ENCODE peak calls at places on chromosomes 5 and 9, in nine cellular contexts. I is lower lobe of right lung, N is pancreas, Q is cardiac muscle cell, Z is heart right ventricle, H is brain microvascular endothelial cell, R is mammary epithelial cell, J is foreskin keratinocyte, K is AG04450. D is an unnamed sample.

GRCh38 chr5:1831677-1832313 is 30.6 kb downstream of the NDUFS6 start:
- DNase-seq in H (no peak), Z (no peak), N (no peak), J (no peak), K (no peak), Q (no peak), R (no peak), I (no peak), D (no peak)

GRCh38 chr5:63255609-63256008 is 677.0 kb downstream of the LRRC70 start:
- DNase-seq in H (no peak), Z (no peak), K (no peak), I (no peak), N (no peak), Q (no peak), R (no peak), J (no peak), D (no peak)

GRCh38 chr9:109817846-109818472 is 38.0 kb downstream of the PALM2AKAP2 start:
- DNase-seq in K (peak; percentile 97), J (peak; percentile 78), H (peak; percentile 97), I (no peak), Z (peak; percentile 92), N (peak; percentile 65), R (peak; percentile 87), Q (peak; percentile 98), D (peak; percentile 93)

GRCh38 chr9:122360891-122361290 is 9.9 kb upstream of the PTGS1 start:
- DNase-seq in H (peak; percentile 48), I (no peak), Z (no peak), Q (no peak), R (peak; percentile 42), J (no peak), K (no peak), N (no peak), D (no peak)

GRCh38 chr9:132857031-132857430 is 21.1 kb downstream of the AK8 start:
- DNase-seq in R (no peak), J (no peak), Q (no peak), I (no peak), N (no peak), H (peak; percentile 5), Z (peak; percentile 47), K (peak; percentile 41), D (no peak)

GRCh38 chr9:75658301-75658919 is 232.1 kb upstream of the PCSK5 start:
- DNase-seq in J (no peak), N (no peak), Z (no peak), Q (no peak), R (no peak), K (no peak), I (no peak), H (no peak), D (no peak)

GRCh38 chr9:21326526-21327139 is 8.6 kb downstream of the KLHL9 start:
- DNase-seq in N (no peak), H (no peak), K (no peak), J (peak; percentile 6), R (peak; percentile 27), Q (peak; percentile 65), Z (no peak), I (no peak), D (no peak)

GRCh38 chr5:14305045-14305444 is 161.9 kb downstream of the TRIO start:
- DNase-seq in R (peak; percentile 80), I (no peak), Q (no peak), J (peak; percentile 75), K (peak; percentile 63), H (peak; percentile 91), N (no peak), Z (peak; percentile 26), D (no peak)

GRCh38 chr5:109354761-109355160 is 55.0 kb downstream of the PJA2 start:
- DNase-seq in Z (no peak), N (no peak), I (no peak), J (no peak), R (no peak), H (no peak), K (no peak), Q (peak; percentile 11), D (no peak)

GRCh38 chr9:128081052-128081451 is 13.0 kb downstream of the SLC25A25 start:
- DNase-seq in I (no peak), Q (no peak), H (peak; percentile 91), Z (peak; percentile 51), J (no peak), R (no peak), N (no peak), K (peak; percentile 96), D (no peak)

GRCh38 chr5:96733771-96734498 is 71.8 kb downstream of the CAST start:
- DNase-seq in I (no peak), Z (no peak), H (no peak), K (no peak), R (peak; percentile 98), N (no peak), Q (no peak), J (peak; percentile 96), D (no peak)

GRCh38 chr5:50575745-50576144 is 90.7 kb upstream of the PARP8 start:
- DNase-seq in I (no peak), N (no peak), R (no peak), Z (no peak), J (no peak), Q (no peak), K (no peak), H (no peak), D (no peak)

GRCh38 chr9:21766096-21766495 is 36.3 kb upstream of the MTAP start:
- DNase-seq in Z (no peak), R (no peak), J (no peak), H (no peak), Q (no peak), N (no peak), I (no peak), K (no peak), D (no peak)

GRCh38 chr9:72983056-72983455 is 30.2 kb upstream of the ALDH1A1 start:
- DNase-seq in Q (no peak), I (no peak), R (no peak), N (peak; percentile 69), J (no peak), H (no peak), K (no peak), Z (no peak), D (no peak)
- H3K27ac ChIP-seq in Q (no peak overlapping the region), I (no peak overlapping the region), R (no peak overlapping the region), N (peak overlapping the region; percentile 4), J (no peak overlapping the region), H (no peak overlapping the region), K (no peak overlapping the region), Z (no peak overlapping the region), D (no peak overlapping the region)

DNA sequence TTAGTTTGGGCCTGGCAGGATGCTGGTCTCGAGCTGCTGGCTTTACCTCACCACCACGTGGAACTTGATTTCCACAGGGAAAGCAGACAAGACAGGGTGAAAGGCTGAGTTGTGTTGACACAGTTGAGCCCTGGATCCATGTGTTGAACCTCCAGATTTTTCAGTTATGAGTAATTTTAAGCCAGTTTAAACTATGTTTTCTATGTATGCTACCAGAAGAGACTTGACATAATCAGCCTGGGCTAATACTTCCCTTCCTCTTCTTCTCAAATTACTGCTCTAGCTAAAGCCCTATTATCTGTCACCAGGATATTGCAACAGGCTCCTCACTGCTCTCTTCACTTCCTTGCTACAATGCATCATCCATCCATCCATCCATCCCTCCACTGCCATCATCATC is 12.0 kb upstream of the PHYKPL start:
- DNase-seq in H (peak; percentile 40), Q (no peak), K (no peak), J (peak; percentile 50), R (peak; percentile 22), Z (no peak), I (no peak), N (no peak), D (no peak)
- TF ChIP-seq CTCF in H (no peak), Q (no peak), K (no peak), J (no peak), R (no peak), Z (no peak), I (no peak), N (no peak), D (no peak)

DNA sequence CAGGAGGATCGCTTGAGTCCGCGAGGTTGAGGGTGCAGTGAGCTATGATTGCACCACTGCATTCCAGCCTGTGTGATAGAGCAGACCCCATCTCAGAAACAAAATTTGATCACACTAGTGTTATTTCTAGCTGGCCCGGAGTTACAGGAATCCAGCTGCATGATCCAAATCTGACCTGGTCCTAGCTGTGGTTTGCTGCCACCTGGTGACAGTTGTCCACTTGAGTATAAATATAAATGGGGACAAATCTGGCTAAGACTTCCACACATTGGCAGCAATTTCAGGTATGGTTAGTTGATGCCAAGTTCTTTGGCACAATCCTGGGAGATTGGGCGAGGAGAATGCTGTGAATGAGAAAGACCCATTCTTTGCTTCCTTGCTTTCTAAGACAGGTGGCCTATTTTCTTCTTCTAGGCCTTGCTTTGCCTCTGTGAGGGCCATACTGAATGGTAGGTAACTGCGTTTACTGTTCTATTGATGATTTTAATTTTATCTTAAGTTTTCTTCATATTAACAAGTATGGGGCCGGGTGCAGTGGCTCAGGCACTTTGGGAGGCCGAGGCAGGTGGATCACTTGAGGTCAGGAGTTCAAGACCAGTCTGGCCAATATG is 35.4 kb downstream of the UBE2R2 start:
- DNase-seq in R (peak; percentile 41), I (peak; percentile 66), H (peak; percentile 43), N (peak; percentile 82), Q (peak; percentile 73), J (no peak), Z (peak; percentile 80), K (no peak), D (peak; percentile 89)
- H3K27ac ChIP-seq in R (no peak overlapping the region), I (no peak overlapping the region), H (no peak overlapping the region), N (no peak overlapping the region), Q (peak overlapping the region; percentile 61), J (no peak overlapping the region), Z (peak overlapping the region; percentile 23), K (no peak overlapping the region), D (peak overlapping the region; percentile 27)

GRCh38 chr5:147348046-147348445 is 113.2 kb downstream of the STK32A start:
- DNase-seq in Z (no peak), I (no peak), J (peak; percentile 12), H (no peak), R (peak; percentile 2), N (no peak), Q (no peak), K (no peak), D (no peak)

GRCh38 chr5:147344861-147345260 is 110.0 kb downstream of the STK32A start:
- DNase-seq in I (no peak), J (no peak), R (no peak), Q (no peak), Z (no peak), H (no peak), N (no peak), K (no peak), D (no peak)

GRCh38 chr5:147349241-147349640 is 114.4 kb downstream of the STK32A start:
- DNase-seq in Z (no peak), H (no peak), N (no peak), J (no peak), Q (peak; percentile 2), I (no peak), R (no peak), K (no peak), D (no peak)

GRCh38 chr5:147341382-147341781 is 106.6 kb downstream of the STK32A start:
- DNase-seq in R (no peak), J (no peak), H (no peak), I (no peak), K (no peak), Z (no peak), Q (no peak), N (no peak), D (no peak)

DNA sequence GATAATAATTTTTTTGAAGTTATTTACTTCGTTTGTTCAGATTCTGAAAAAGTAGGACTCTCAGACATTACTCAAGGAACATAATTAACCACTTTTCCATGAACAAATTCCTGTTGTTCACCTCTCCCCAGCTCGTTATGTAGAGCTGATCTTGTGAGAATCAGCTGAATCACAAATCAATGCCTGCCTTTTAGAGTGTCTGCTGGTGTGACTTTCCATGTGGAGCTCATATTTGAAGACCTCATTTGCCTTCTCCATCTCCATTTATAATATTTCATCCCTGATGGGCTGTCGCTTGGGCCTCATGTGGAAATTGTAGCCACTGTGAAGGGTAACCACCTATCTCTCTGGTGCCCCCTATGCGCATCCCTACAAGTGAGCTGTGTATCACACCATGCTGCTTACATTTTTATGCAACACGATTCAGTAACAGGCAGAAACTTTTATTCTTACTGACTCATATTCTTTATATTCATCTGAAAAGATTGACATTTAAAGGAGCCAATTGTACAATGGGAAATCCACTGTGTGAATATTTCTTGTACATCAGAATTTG is 111.3 kb downstream of the STK32A start:
- DNase-seq in Q (no peak), J (no peak), H (no peak), R (no peak), Z (no peak), I (no peak), N (no peak), K (no peak), D (no peak)
- TF ChIP-seq CTCF in Q (no peak), J (no peak), H (peak; percentile 38), R (no peak), Z (no peak), I (no peak), N (no peak), K (peak; percentile 30), D (no peak)